ENCODE peak calls at places on chromosomes 5 and 9, in eight cellular contexts. U is CD8-positive, alpha-beta memory T cell; Y is LoVo; K is activated naive CD4-positive, alpha-beta T cell; J is mucosa of descending colon; H is T-helper 1 cell; N is NCI-H1417 treated with DMSO at 0.1 percent for 48 hours; Z is RCC 7860. X is an unnamed sample.

GRCh38 chr5:137609122-137609521 is 110.0 kb upstream of the SPOCK1 start:
- DNase-seq in U (no peak), Y (no peak), K (no peak), J (no peak), H (no peak), N (no peak), Z (no peak), X (no peak)

GRCh38 chr5:13632676-13633075 is 311.8 kb downstream of the DNAH5 start:
- DNase-seq in U (no peak), Y (no peak), K (no peak), J (no peak), H (no peak), N (no peak), Z (peak; percentile 31), X (no peak)

GRCh38 chr9:129930743-129931142 is 95.5 kb downstream of the USP20 start:
- DNase-seq in U (peak; percentile 8), Y (no peak), K (no peak), J (no peak), H (peak; percentile 26), N (no peak), Z (no peak), X (peak; percentile 75)

GRCh38 chr5:124981901-124982300 is 235.5 kb upstream of the ZNF608 start:
- DNase-seq in U (no peak), Y (peak; percentile 70), K (no peak), J (no peak), H (no peak), N (no peak), Z (peak; percentile 74), X (no peak)

GRCh38 chr9:133323211-133323610 is 12.8 kb downstream of the SURF6 start:
- DNase-seq in U (no peak), Y (no peak), K (no peak), J (no peak), H (no peak), N (no peak), Z (no peak), X (no peak)

GRCh38 chr5:133225671-133226152 is 173.9 kb downstream of the HSPA4 start:
- DNase-seq in U (no peak), Y (peak; percentile 89), K (no peak), J (peak; percentile 53), H (no peak), N (no peak), Z (no peak), X (no peak)

GRCh38 chr5:25387949-25388348 is 743.2 kb upstream of the CDH10 start:
- DNase-seq in U (no peak), Y (no peak), K (no peak), J (no peak), H (no peak), N (no peak), Z (no peak), X (no peak)

GRCh38 chr5:105817416-105817815 is 1853.3 kb downstream of the EFNA5 start:
- DNase-seq in U (no peak), Y (no peak), K (no peak), J (no peak), H (no peak), N (no peak), Z (no peak), X (no peak)

GRCh38 chr5:180593446-180594206 is 2.3 kb upstream of the SCGB3A1 start:
- DNase-seq in U (no peak), Y (no peak), K (no peak), J (no peak), H (no peak), N (no peak), Z (no peak), X (no peak)

GRCh38 chr9:137113385-137114159 is 961 bp downstream of the DPP7 start:
- DNase-seq in U (no peak), Y (no peak), K (no peak), J (no peak), H (peak; percentile 30), N (no peak), Z (no peak), X (no peak)

GRCh38 chr9:9177081-9177480 is 1377.5 kb upstream of the DMAC1 start:
- DNase-seq in U (no peak), Y (no peak), K (no peak), J (no peak), H (no peak), N (no peak), Z (no peak), X (no peak)

GRCh38 chr9:129225815-129226214 is 47.8 kb upstream of the IER5L start:
- DNase-seq in U (peak; percentile 38), Y (peak; percentile 43), K (no peak), J (peak; percentile 55), H (peak; percentile 45), N (no peak), Z (no peak), X (no peak)

GRCh38 chr9:127973169-127974001 is 7.4 kb downstream of the EEIG1 start:
- DNase-seq in U (no peak), Y (no peak), K (no peak), J (peak; percentile 65), H (no peak), N (no peak), Z (no peak), X (no peak)

GRCh38 chr9:16337322-16338029 is 533.0 kb downstream of the BNC2 start:
- DNase-seq in U (no peak), Y (peak; percentile 56), K (no peak), J (no peak), H (no peak), N (no peak), Z (peak; percentile 96), X (no peak)

GRCh38 chr5:115423541-115423940 is 121.0 kb downstream of the FEM1C start:
- DNase-seq in U (no peak), Y (peak; percentile 24), K (no peak), J (peak; percentile 70), H (no peak), N (no peak), Z (no peak), X (no peak)

GRCh38 chr9:122402403-122403268 is 31.8 kb downstream of the PTGS1 start:
- DNase-seq in U (no peak), Y (peak; percentile 48), K (no peak), J (no peak), H (peak; percentile 53), N (no peak), Z (peak; percentile 96), X (no peak)

X was measured in T-helper 2 cell.